ENCODE peak calls at places on chromosome 1, in four cellular contexts. J is tibial nerve, R is right lobe of liver, C is fibroblast of lung. T is an unnamed sample.
A peak's percentile ranks its signal among the peaks of the same experiment; 100 is the strongest.

GRCh38 chr1:57034713-57035112 is 68.9 kb upstream of the C8B start:
- DNase-seq in J (no peak), R (no peak), C (no peak), T (no peak)

GRCh38 chr1:48227165-48228013 is 4.9 kb downstream of the SLC5A9 start:
- DNase-seq in R (no peak), J (no peak), C (no peak), T (no peak)

GRCh38 chr1:97340951-97341350 is 579.9 kb downstream of the DPYD start:
- DNase-seq in R (no peak), C (peak; percentile 92), J (no peak), T (no peak)

GRCh38 chr1:6517435-6517851 is 26.0 kb upstream of the PLEKHG5 start:
- DNase-seq in C (no peak), J (no peak), R (peak; percentile 18), T (no peak)

GRCh38 chr1:201491896-201492511 is 14.9 kb downstream of the CSRP1 start:
- DNase-seq in J (no peak), R (no peak), C (no peak), T (no peak)

GRCh38 chr1:6488602-6489382 is 2.7 kb downstream of the PLEKHG5 start:
- DNase-seq in J (no peak), C (no peak), R (no peak), T (no peak)

GRCh38 chr1:41666991-41667631 is 182.6 kb upstream of the EDN2 start:
- DNase-seq in R (no peak), C (peak; percentile 45), J (no peak), T (peak; percentile 32)

GRCh38 chr1:228919919-228920318 is 184.6 kb downstream of the RHOU start:
- DNase-seq in C (no peak), R (no peak), J (no peak), T (no peak)

GRCh38 chr1:182147136-182147815 is 85.8 kb upstream of the ZNF648 start:
- DNase-seq in R (no peak), J (no peak), C (no peak), T (no peak)

GRCh38 chr1:224497714-224498573 is 63.3 kb upstream of the WDR26 start:
- DNase-seq in J (no peak), R (no peak), C (peak; percentile 93), T (peak; percentile 18)

GRCh38 chr1:10668241-10668761 is 128.1 kb downstream of the CASZ1 start:
- DNase-seq in R (peak; percentile 83), J (no peak), C (no peak), T (no peak)

GRCh38 chr1:55717111-55717510 is 501.9 kb upstream of the USP24 start:
- DNase-seq in R (no peak), C (peak; percentile 58), J (no peak), T (no peak)

GRCh38 chr1:88683516-88683847 is 591 bp upstream of the PKN2 start:
- DNase-seq in J (peak; percentile 54), R (peak; percentile 69), C (peak; percentile 52), T (peak; percentile 65)

GRCh38 chr1:100785399-100786082 is 66.0 kb downstream of the VCAM1 start:
- DNase-seq in C (peak; percentile 97), R (no peak), J (no peak), T (no peak)

GRCh38 chr1:231808990-231809389 is 182.4 kb downstream of the DISC1 start:
- DNase-seq in C (peak; percentile 80), R (no peak), J (no peak), T (no peak)

DNA sequence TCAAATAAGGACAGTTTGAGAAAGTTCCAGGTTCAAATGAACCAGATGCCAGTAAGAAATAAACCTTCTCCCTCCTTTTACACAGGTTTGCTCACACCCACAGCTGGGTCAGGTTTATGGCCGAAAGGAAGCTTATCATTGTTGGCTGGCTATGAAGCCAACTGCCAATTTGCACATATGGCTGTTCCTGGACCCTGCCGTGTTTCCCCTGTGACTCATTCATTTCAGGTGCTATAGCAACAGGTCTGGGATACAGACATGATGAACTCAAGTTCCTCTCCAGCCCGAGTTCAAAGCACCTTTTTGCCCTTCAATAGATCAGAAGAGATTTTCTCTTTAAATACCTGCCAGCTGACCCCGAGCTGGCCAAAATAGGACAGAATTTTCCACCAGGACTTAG is 134.4 kb upstream of the SMYD2 start:
- DNase-seq in R (no peak), C (peak; percentile 7), J (no peak), T (no peak)
- H3K27ac ChIP-seq in R (no peak overlapping the region), C (no peak overlapping the region), J (no peak overlapping the region), T (no peak overlapping the region)

DNA sequence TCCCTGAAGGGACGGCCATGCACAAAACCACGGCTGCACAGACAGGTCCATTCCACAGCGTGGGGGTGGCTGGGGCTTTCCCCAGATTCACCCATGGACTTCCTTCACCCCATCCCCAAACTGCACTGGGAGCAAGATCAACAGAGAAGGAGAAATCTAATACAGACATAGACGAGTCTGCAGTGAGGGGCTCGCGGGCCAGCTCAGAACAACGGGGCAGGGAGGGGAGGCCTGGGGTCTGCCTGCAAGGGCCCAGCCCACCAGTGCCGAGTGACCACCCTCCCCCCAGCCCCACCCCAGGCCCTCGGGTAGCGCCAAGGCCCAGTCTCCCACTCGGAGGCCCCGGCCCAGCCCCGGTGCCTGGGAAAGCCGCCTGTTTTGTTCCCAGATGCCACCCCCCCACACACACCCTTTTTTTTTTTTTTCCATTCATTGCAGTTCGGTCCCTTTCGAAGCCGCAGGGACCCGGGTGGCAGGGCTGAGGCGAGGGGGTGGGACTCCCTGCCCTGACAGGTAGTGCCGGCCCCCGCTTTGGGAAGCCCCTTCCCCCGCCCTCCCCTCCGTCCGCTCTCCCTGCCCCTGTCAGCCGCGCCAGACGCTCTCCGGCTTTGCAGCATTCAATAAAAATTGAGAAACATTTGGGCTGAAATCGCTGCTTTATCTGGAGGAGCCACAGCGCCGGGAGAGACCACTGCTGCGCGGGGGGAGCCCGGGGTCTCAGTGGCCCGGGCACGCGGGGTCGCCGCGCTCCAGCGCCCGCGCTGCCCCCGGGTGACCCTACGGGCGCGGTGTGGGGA is 550 bp upstream of the EPHB2 start:
- DNase-seq in C (peak; percentile 62), J (peak; percentile 43), R (peak; percentile 71), T (no peak)
- H3K4me3 ChIP-seq in C (peak overlapping the region; percentile 16), J (peak overlapping the region; percentile 59), R (peak overlapping the region; percentile 25), T (no peak overlapping the region)

GRCh38 chr1:248792342-248792741 is 33.4 kb downstream of the SH3BP5L start:
- DNase-seq in C (no peak), R (no peak), J (no peak), T (no peak)
- H3K27ac ChIP-seq in C (no peak overlapping the region), R (no peak overlapping the region), J (no peak overlapping the region), T (no peak overlapping the region)

GRCh38 chr1:58063095-58063494 is 483.4 kb downstream of the OMA1 start:
- DNase-seq in J (no peak), C (no peak), R (no peak), T (no peak)

GRCh38 chr1:58062635-58063034 is 483.9 kb downstream of the OMA1 start:
- DNase-seq in R (no peak), J (no peak), C (no peak), T (no peak)

GRCh38 chr1:58064281-58064680 is 482.2 kb downstream of the OMA1 start:
- DNase-seq in R (no peak), C (no peak), J (no peak), T (no peak)

GRCh38 chr1:58067082-58067481 is 479.4 kb downstream of the OMA1 start:
- DNase-seq in J (no peak), C (no peak), R (no peak), T (no peak)

GRCh38 chr1:58065520-58065919 is 481.0 kb downstream of the OMA1 start:
- DNase-seq in C (no peak), J (no peak), R (no peak), T (no peak)
- H3K4me3 ChIP-seq in C (no peak overlapping the region), J (no peak overlapping the region), R (no peak overlapping the region), T (no peak overlapping the region)

DNA sequence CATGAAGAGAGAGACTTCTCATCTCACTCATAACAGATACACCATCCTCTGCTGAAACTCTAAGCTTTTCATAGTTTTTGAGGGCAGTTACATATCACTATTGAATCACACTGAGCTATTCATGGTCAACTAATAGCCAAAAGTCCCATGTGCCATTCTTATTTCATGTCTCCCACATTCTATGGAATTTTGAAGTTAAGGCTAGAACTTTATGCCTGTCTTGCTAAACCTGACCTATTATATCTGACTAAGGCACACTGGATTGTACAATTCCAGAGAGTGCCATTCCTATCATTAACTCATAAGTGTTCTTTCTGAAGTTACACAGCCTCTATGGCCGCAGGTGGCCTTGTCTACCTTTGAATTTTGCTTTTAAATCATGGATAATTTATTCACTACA is 254.3 kb downstream of the PTPRC start:
- DNase-seq in C (no peak), R (no peak), J (no peak), T (no peak)
- H3K27ac ChIP-seq in C (no peak overlapping the region), R (no peak overlapping the region), J (no peak overlapping the region), T (no peak overlapping the region)

GRCh38 chr1:28646040-28646439 is 2.4 kb upstream of the RNU11 start:
- DNase-seq in C (no peak), R (no peak), J (no peak), T (no peak)

GRCh38 chr1:28642847-28643635 is at the start of gene TAF12:
- DNase-seq in C (peak; percentile 93), R (peak; percentile 95), J (peak; percentile 86), T (peak; percentile 89)

GRCh38 chr1:28648493-28649238 is at the start of gene RNU11:
- DNase-seq in C (peak; percentile 99), R (peak; percentile 86), J (peak; percentile 87), T (peak; percentile 93)
- H3K4me3 ChIP-seq in C (no peak within 1 kb of the TSS), R (peak within 1 kb of the TSS; percentile 47), J (peak within 1 kb of the TSS; percentile 57), T (peak within 1 kb of the TSS; percentile 89)

GRCh38 chr1:23693599-23693998 is 2.0 kb downstream of the RPL11 start:
- DNase-seq in J (no peak), C (no peak), R (no peak), T (no peak)
- H3K27ac ChIP-seq in J (no peak overlapping the region), C (no peak overlapping the region), R (no peak overlapping the region), T (peak overlapping the region; percentile 16)

DNA sequence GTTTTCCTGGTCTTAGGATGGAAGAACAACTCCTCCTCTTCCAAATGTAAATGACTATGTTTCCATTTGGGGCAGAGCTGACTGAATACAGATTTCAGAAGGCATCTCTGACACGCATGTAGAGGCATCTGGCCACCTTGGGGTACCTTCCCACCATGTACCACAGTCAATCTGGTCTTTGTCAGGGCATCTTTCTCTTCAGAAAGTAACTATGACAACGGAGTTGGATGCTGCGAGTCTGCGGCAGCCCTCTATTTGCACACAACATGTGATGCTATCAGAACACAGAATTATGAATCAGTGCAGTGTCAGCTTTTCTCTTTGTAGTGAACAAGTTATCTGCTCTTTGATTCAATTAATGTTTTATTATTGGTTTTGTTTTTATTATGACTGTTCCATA is 94.7 kb downstream of the TSEN15 start:
- DNase-seq in C (no peak), J (no peak), R (no peak), T (no peak)
- H3K4me3 ChIP-seq in C (no peak overlapping the region), J (no peak overlapping the region), R (no peak overlapping the region), T (no peak overlapping the region)

GRCh38 chr1:54312874-54313316 is 93.3 kb downstream of the SSBP3 start:
- DNase-seq in R (no peak), J (peak; percentile 47), C (peak; percentile 83), T (no peak)
- H3K27ac ChIP-seq in R (no peak overlapping the region), J (peak overlapping the region; percentile 81), C (peak overlapping the region; percentile 77), T (no peak overlapping the region)

GRCh38 chr1:76351655-76352054 is 277.1 kb downstream of the ST6GALNAC3 start:
- DNase-seq in C (no peak), R (no peak), J (no peak), T (no peak)
- H3K4me3 ChIP-seq in C (no peak overlapping the region), R (no peak overlapping the region), J (no peak overlapping the region), T (no peak overlapping the region)

T was measured in CD8-positive, alpha-beta memory T cell.